ENCODE peak calls at places on chromosomes 13 and 19, in five cellular contexts. O is activated CD4-positive, alpha-beta T cell treated with anti-CD3 and anti-CD28 coated beads for 1 hour; B is RWPE1; G is OCI-M1; R is naive thymus-derived CD4-positive, alpha-beta T cell. X is an unnamed sample.

GRCh38 chr19:11767633-11768133 is 883 bp downstream of the ZNF441 start:
- DNase-seq in O (peak), B (peak), G (peak), R (no peak), X (peak)

GRCh38 chr19:53877361-53877766 is 4.6 kb upstream of the PRKCG start:
- DNase-seq in O (no peak), B (no peak), G (peak), R (peak), X (no peak)

GRCh38 chr13:81659984-81660383 is 1319.1 kb upstream of the SPRY2 start:
- DNase-seq in O (no peak), B (no peak), G (no peak), R (no peak), X (no peak)

GRCh38 chr13:20492641-20493040 is 33.0 kb downstream of the CRYL1 start:
- DNase-seq in O (no peak), B (no peak), G (no peak), R (peak), X (peak)

GRCh38 chr13:95154441-95154886 is 146.8 kb downstream of the ABCC4 start:
- DNase-seq in O (no peak), B (peak), G (no peak), R (no peak), X (no peak)

GRCh38 chr19:15991602-15992001 is 42.8 kb downstream of the OR10H4 start:
- DNase-seq in O (no peak), B (no peak), G (no peak), R (no peak), X (no peak)

GRCh38 chr19:3821156-3821555 is 35.0 kb upstream of the MATK start:
- DNase-seq in O (no peak), B (no peak), G (no peak), R (no peak), X (no peak)

GRCh38 chr13:70432276-70432805 is 324.1 kb upstream of the KLHL1 start:
- DNase-seq in O (no peak), B (no peak), G (no peak), R (no peak), X (no peak)

GRCh38 chr13:73696713-73697112 is 437.5 kb downstream of the KLF12 start:
- DNase-seq in O (no peak), B (no peak), G (no peak), R (no peak), X (no peak)